ENCODE peak calls at places on chromosomes 12 and 14, in ten cellular contexts. V is WERI-Rb-1, I is fibroblast of lung, T is ovary, K is kidney epithelial cell, Y is astrocyte, G is lung, D is heart right ventricle, B is vagina, E is uterus. C is an unnamed sample.

GRCh38 chr14:60250318-60251035 is 1.5 kb downstream of the PPM1A start:
- DNase-seq in G (no peak), T (no peak), I (peak; percentile 2), K (peak; percentile 43), D (no peak), Y (peak; percentile 26), E (no peak), B (no peak), V (peak; percentile 39), C (no peak)

GRCh38 chr14:34081126-34081575 is 130.3 kb upstream of the EGLN3 start:
- DNase-seq in T (no peak), I (peak; percentile 9), K (no peak), G (no peak), D (no peak), E (no peak), Y (peak; percentile 85), V (no peak), B (no peak), C (no peak)

GRCh38 chr12:131607658-131608447 is 103.0 kb upstream of the SFSWAP start:
- DNase-seq in K (no peak), G (no peak), I (no peak), B (no peak), D (no peak), T (no peak), V (no peak), Y (no peak), E (no peak), C (no peak)

GRCh38 chr14:100187247-100187833 is 27.9 kb upstream of the DEGS2 start:
- DNase-seq in G (no peak), V (no peak), Y (no peak), K (no peak), T (no peak), D (no peak), E (no peak), B (no peak), I (no peak), C (no peak)

GRCh38 chr14:28751467-28752058 is 15.0 kb upstream of the FOXG1 start:
- DNase-seq in V (peak; percentile 78), B (no peak), Y (peak; percentile 39), I (peak; percentile 63), D (no peak), G (no peak), K (no peak), E (no peak), T (no peak), C (peak; percentile 1)

GRCh38 chr12:53569174-53569557 is 57.0 kb downstream of the ATF7 start:
- DNase-seq in B (no peak), I (peak; percentile 61), K (no peak), E (no peak), V (no peak), D (no peak), T (no peak), Y (peak; percentile 52), G (no peak), C (no peak)

GRCh38 chr12:120388711-120389431 is 19.9 kb upstream of the MSI1 start:
- DNase-seq in K (no peak), B (no peak), I (no peak), V (no peak), D (no peak), G (no peak), T (no peak), Y (no peak), E (no peak), C (no peak)

GRCh38 chr12:121776190-121777098 is 17.0 kb downstream of the RHOF start:
- DNase-seq in T (peak; percentile 66), E (peak; percentile 71), Y (no peak), V (peak; percentile 78), B (no peak), I (peak; percentile 57), D (peak; percentile 88), G (peak; percentile 84), K (no peak), C (no peak)

GRCh38 chr12:6647083-6647604 is at the start of gene ACRBP:
- DNase-seq in V (no peak), I (peak; percentile 43), T (peak; percentile 71), G (peak; percentile 64), D (peak; percentile 87), K (peak; percentile 35), Y (peak; percentile 35), B (no peak), E (peak; percentile 80), C (peak; percentile 7)

GRCh38 chr12:5305425-5305824 is 126.5 kb upstream of the NTF3 start:
- DNase-seq in T (no peak), G (no peak), D (peak; percentile 10), Y (no peak), E (no peak), I (no peak), V (no peak), K (no peak), B (no peak), C (no peak)

GRCh38 chr14:105195533-105196227 is 14.6 kb upstream of the NUDT14 start:
- DNase-seq in B (no peak), D (no peak), K (no peak), Y (no peak), T (no peak), G (no peak), E (no peak), I (no peak), V (no peak), C (no peak)

GRCh38 chr14:77059276-77059934 is 30.9 kb upstream of the IRF2BPL start:
- DNase-seq in I (peak; percentile 90), K (no peak), V (no peak), B (no peak), G (no peak), D (no peak), E (no peak), Y (peak; percentile 96), T (no peak), C (peak; percentile 67)

GRCh38 chr12:62726471-62726980 is 208.4 kb downstream of the PPM1H start:
- DNase-seq in G (no peak), Y (no peak), K (no peak), T (no peak), I (no peak), E (no peak), B (no peak), D (no peak), V (no peak), C (no peak)

GRCh38 chr12:91111366-91112321 is at the start of gene LUM:
- DNase-seq in I (peak; percentile 58), Y (peak; percentile 79), B (no peak), T (peak; percentile 50), G (no peak), D (peak; percentile 15), V (no peak), E (peak; percentile 41), K (no peak), C (peak; percentile 96)

GRCh38 chr14:93076755-93077154 is 39.0 kb downstream of the ITPK1 start:
- DNase-seq in D (no peak), E (no peak), Y (no peak), G (no peak), V (no peak), K (no peak), I (no peak), B (no peak), T (no peak), C (no peak)

GRCh38 chr12:117836999-117837736 is 131.6 kb downstream of the KSR2 start:
- DNase-seq in V (peak; percentile 69), E (peak; percentile 60), K (no peak), D (peak; percentile 75), G (peak; percentile 66), I (peak; percentile 67), T (peak; percentile 40), B (no peak), Y (peak; percentile 38), C (no peak)

GRCh38 chr12:100512692-100513091 is 39.0 kb downstream of the NR1H4 start:
- DNase-seq in I (no peak), K (no peak), Y (no peak), D (no peak), B (no peak), V (no peak), T (no peak), E (no peak), G (no peak), C (no peak)

GRCh38 chr12:57737467-57738141 is 938 bp downstream of the AGAP2 start:
- DNase-seq in Y (no peak), T (no peak), K (no peak), E (no peak), D (no peak), V (peak; percentile 37), I (no peak), B (no peak), G (no peak), C (no peak)
- TF ChIP-seq CTCF in Y (no peak), T (no peak), K (peak; percentile 5), E (no peak), D (peak; percentile 56), V (peak; percentile 53), I (peak; percentile 37), B (no peak), G (no peak), C (peak; percentile 37)

GRCh38 chr14:22531451-22532344 is 57.3 kb downstream of the DAD1 start:
- DNase-seq in B (no peak), K (no peak), D (no peak), Y (no peak), V (no peak), E (no peak), I (no peak), T (no peak), G (no peak), C (no peak)
- H3K4me3 ChIP-seq in B (no peak overlapping the region), K (no peak overlapping the region), D (no peak overlapping the region), Y (no peak overlapping the region), V (no peak overlapping the region), E (no peak overlapping the region), I (no peak overlapping the region), T (no peak overlapping the region), G (no peak overlapping the region), C (no peak overlapping the region)

DNA sequence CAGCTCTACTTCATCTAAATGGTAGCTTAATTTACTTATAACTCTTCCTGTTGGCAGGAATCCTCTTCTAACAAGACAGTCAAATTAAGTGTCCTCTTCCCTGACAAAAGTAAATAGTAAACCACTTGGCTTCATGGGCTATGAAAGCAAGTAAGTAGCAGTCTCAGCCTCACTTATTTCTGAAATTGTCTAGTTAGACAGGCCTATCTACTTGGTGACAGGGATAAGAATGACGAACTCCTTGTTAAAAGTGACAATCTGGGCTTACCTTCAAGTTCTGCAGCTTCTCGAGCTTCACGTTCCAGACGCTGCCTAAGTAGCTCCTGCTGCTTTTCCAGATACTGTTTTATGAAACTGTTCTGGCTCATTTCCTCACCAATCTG is 4.7 kb downstream of the ACIN1 start:
- DNase-seq in V (no peak), B (no peak), I (no peak), E (no peak), K (no peak), Y (no peak), T (no peak), D (no peak), G (no peak), C (no peak)
- H3K36me3 ChIP-seq in V (peaks cover 75% of the 10 kb centered on the region), B (peaks cover 3% of the 10 kb centered on the region), I (peaks cover 18% of the 10 kb centered on the region), E (no peaks in the 10 kb centered on the region), K (peaks cover 1% of the 10 kb centered on the region), Y (peaks cover 55% of the 10 kb centered on the region), T (no peaks in the 10 kb centered on the region), D (peaks cover 45% of the 10 kb centered on the region), G (peaks cover 12% of the 10 kb centered on the region), C (peaks cover 14% of the 10 kb centered on the region)

DNA sequence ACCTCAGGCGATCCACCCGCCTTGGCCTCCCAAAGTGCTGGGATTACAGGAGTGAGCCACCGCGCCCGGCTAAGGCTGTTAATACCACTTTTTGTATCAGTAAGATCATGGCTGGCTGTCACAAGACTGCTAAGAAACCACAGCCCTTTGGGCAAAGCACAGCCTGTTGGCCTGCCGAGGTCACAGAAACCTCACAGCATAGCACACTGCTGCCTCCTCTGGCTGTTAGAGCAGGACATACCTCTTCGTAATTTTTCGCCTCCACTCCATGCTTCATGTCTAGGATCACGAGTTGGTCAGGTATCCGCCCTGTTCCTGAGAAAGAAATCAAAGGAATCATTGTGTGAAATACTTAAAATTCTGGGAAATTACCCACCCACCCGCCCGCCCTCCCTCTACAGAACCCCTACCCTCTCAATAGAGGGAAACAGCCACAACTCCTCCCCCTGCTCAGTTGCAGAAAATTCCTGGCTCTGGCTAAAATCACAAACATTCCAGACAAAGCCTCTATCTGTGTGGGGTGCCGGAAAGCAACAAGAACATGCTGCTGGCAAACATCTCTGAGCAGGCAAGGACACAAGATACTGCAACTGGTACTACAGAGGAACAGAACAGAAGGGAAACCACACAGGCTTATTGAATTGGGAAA is 20.7 kb upstream of the NEK9 start:
- DNase-seq in D (peak; percentile 53), E (peak; percentile 61), V (no peak), K (no peak), B (no peak), T (peak; percentile 72), I (peak; percentile 84), G (peak; percentile 68), Y (peak; percentile 91), C (no peak)
- TF ChIP-seq CTCF in D (peak; percentile 72), E (peak; percentile 59), V (peak; percentile 26), K (peak; percentile 41), B (no peak), T (peak; percentile 47), I (peak; percentile 66), G (peak; percentile 8), Y (peak; percentile 35), C (peak; percentile 63)